ENCODE peak calls at places on chromosome 5, in five cellular contexts. M, X, F, U and W are unnamed samples.

GRCh38 chr5:56094579-56095361 is 100.0 kb upstream of the IL6ST start:
- DNase-seq in U (no peak), X (no peak), M (no peak), F (no peak), W (no peak)

GRCh38 chr5:109788596-109788995 is 98.9 kb downstream of the MAN2A1 start:
- DNase-seq in X (no peak), F (no peak), M (no peak), U (no peak), W (no peak)

GRCh38 chr5:73564644-73565165 is 734 bp downstream of the ANKRA2 start:
- DNase-seq in X (no peak), U (peak), M (no peak), F (peak), W (peak)

GRCh38 chr5:60843693-60844428 is at the start of gene ELOVL7:
- DNase-seq in X (peak), U (no peak), F (peak), M (peak), W (peak)

GRCh38 chr5:83340511-83340918 is 131.0 kb upstream of the VCAN start:
- DNase-seq in U (no peak), X (no peak), M (no peak), F (peak), W (no peak)

GRCh38 chr5:93395010-93395409 is 186.0 kb downstream of the NR2F1-AS1 start:
- DNase-seq in F (no peak), M (no peak), U (no peak), X (no peak), W (no peak)

GRCh38 chr5:121969660-121970295 is 8.0 kb downstream of the SRFBP1 start:
- DNase-seq in F (peak), X (no peak), M (no peak), U (no peak), W (no peak)

GRCh38 chr5:27682600-27682999 is 644.2 kb upstream of the CDH9 start:
- DNase-seq in U (no peak), F (no peak), X (no peak), M (peak), W (no peak)

GRCh38 chr5:168365581-168366081 is 74.2 kb downstream of the WWC1 start:
- DNase-seq in F (peak), M (peak), U (no peak), X (no peak), W (no peak)

GRCh38 chr5:139566611-139567010 is 5.5 kb downstream of the UBE2D2 start:
- DNase-seq in U (no peak), M (no peak), X (no peak), F (no peak), W (no peak)

GRCh38 chr5:153496835-153497234 is 6.4 kb downstream of the GRIA1 start:
- DNase-seq in U (peak), F (peak), X (no peak), M (no peak), W (no peak)

GRCh38 chr5:158541535-158541934 is 558.2 kb downstream of the EBF1 start:
- DNase-seq in M (no peak), F (no peak), X (no peak), U (no peak), W (no peak)

GRCh38 chr5:27511061-27511460 is 472.7 kb upstream of the CDH9 start:
- DNase-seq in F (no peak), X (no peak), M (no peak), U (no peak), W (no peak)

GRCh38 chr5:91136271-91136670 is 246.8 kb downstream of the ARRDC3 start:
- DNase-seq in M (no peak), U (no peak), F (no peak), X (no peak), W (no peak)

GRCh38 chr5:75651575-75651974 is 40.3 kb downstream of the ANKDD1B start:
- DNase-seq in F (no peak), X (no peak), M (no peak), U (no peak), W (no peak)

GRCh38 chr5:1771149-1772065 is 28.2 kb downstream of the MRPL36 start:
- DNase-seq in X (no peak), U (no peak), F (no peak), M (no peak), W (peak)

GRCh38 chr5:14861123-14861757 is 10.3 kb downstream of the ANKH start:
- DNase-seq in F (no peak), X (no peak), M (no peak), U (no peak), W (no peak)

GRCh38 chr5:157602505-157602904 is 26.9 kb upstream of the ADAM19 start:
- DNase-seq in M (no peak), U (peak), F (no peak), X (no peak), W (peak)

GRCh38 chr5:171127314-171127713 is 181.7 kb upstream of the TLX3 start:
- DNase-seq in F (no peak), X (no peak), U (no peak), M (no peak), W (no peak)

GRCh38 chr5:97797994-97798451 is 615.0 kb upstream of the RIOK2 start:
- DNase-seq in U (no peak), X (no peak), M (no peak), F (no peak), W (no peak)

GRCh38 chr5:177455036-177455660 is 8.5 kb downstream of the PRR7 start:
- DNase-seq in X (no peak), U (peak), F (peak), M (peak), W (peak)

GRCh38 chr5:82352146-82352791 is 74.1 kb upstream of the RPS23 start:
- DNase-seq in X (no peak), F (no peak), U (no peak), M (no peak), W (no peak)

DNA sequence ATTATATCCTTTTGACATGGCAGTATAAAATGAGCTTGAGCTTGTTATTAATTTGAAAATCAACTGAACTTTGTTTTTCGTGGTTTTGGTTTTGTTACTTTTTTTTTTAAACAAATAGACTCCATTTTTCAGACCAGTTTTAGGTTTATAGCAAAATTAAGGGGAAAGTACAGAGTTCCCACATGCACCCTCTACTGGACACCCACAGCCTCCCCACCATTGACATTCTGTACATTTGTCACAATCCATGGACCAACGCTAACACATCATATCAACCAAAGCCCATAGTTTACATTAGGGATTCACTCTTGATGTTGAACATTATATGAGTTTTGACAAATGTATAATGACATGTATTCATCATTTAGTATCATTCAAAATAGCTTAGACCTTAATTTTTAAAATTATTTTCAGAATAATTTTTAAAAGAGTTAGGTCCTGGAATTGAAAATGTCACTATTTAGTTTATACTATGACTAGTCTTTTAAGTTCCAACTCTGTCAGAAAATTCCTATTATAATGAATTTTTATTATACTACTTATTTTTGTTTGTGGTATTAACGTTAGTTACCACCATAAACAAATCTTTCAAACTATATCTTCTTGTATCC is 35.3 kb upstream of the JMY start:
- DNase-seq in M (peak), F (peak), X (no peak), U (peak), W (peak)
- TF ChIP-seq CTCF in M (peak), F (peak), X (no peak), U (peak), W (peak)

DNA sequence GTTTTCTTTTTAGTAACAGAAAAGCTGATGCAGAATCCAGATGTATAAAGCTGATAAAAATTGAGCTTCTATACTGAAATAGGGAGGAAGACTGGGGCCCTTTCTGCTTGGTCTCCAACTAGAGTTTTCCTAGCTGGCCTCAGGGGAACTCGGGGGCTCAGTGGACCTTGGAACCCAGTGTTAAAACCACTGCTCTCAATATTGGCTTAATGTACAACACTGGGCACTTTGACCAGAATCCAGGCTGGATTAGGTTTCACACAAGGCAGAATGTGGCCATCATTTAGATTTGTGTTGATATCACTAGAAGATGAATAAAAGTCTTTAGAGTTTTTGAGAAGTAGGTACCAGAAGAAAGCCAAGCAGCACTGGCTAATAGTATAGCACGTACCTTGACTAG is 114.7 kb downstream of the GDNF start:
- DNase-seq in F (no peak), X (no peak), U (no peak), M (peak), W (no peak)
- H3K4me2 ChIP-seq in F (no peak), X (no peak), U (no peak), M (no peak), W (peak)

DNA sequence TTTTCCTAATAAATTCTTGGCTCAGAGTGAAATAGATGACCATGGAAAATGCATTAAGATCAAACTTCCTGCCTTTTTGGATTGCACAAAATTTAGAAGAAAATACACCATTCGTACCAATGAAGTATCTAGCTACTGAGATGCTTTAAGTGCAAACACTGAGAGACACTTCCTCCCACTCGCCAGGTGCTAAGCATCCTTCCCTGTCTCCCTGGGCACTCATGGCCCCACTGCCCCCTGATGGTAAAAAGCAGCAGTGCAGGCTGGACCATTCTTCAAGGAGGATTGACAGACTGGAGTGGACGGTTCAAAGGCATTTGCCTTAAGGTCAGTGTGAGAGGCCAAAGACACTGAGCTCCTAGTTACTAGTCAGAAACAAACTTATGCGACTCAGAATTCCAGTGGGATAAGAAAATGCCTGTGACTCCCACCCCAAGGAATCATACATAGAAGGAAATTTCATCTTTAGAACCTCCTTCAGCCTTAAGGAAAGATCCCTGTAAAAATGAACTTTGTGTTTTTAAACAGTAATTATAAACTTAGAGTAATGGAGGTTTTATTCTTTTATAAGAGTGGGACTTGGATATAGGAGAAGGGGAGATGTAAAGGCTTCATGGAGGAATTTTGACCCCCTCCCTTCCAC is 86.0 kb upstream of the SLC30A5 start:
- DNase-seq in M (peak), U (peak), F (peak), X (peak), W (peak)
- H2AFZ ChIP-seq in M (no peak), U (no peak), F (no peak), X (no peak), W (no peak)

DNA sequence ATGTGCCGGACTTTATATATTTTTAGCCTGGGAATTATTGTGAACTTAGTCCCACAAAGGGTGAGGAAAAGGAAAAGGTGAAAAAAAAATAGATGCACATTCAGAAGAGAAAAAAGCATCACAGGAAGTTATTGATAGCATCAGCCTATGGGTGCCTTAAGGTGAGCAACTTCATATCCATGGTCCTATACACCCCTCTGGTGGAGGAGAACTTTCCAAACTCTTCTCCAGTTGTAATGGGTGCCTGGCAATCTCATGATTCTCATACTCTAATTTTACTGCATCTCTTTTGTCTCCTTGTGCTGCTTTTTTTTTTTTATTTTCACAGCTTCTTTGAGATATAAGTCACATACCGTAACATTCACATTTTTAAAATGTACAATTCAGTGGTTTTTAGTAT is 107.4 kb downstream of the JAKMIP2 start:
- DNase-seq in X (no peak), F (no peak), M (peak), U (no peak), W (no peak)
- TF ChIP-seq CTCF in X (no peak), F (no peak), M (peak), U (no peak), W (no peak)

GRCh38 chr5:174752121-174752520 is 27.7 kb downstream of the MSX2 start:
- DNase-seq in X (no peak), U (no peak), M (no peak), F (no peak), W (no peak)

GRCh38 chr5:174745495-174745894 is 21.1 kb downstream of the MSX2 start:
- DNase-seq in M (no peak), X (no peak), F (no peak), U (no peak), W (no peak)

GRCh38 chr5:174751154-174751990 is 27.0 kb downstream of the MSX2 start:
- DNase-seq in X (no peak), M (no peak), U (no peak), F (no peak), W (no peak)

GRCh38 chr5:174755103-174755502 is 30.7 kb downstream of the MSX2 start:
- DNase-seq in M (no peak), F (peak), X (no peak), U (no peak), W (no peak)

DNA sequence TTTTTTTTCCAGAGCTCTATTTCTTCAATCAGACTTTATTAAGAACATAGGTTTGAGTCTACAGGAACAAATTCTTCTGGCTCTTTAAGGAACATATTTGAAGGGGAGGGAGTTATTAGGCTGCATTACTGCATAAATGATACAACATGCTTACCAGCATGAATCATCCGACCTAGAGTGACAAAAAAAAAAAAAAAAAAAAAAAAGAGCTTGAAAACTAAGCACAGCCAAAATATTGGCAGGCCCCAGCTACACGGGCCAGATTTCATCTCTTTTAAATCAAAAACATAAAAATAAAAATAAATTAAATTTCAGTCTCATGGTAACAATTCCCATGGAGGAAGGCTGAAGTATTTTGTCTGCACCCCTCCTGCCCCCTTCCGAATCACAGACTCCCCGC is 26.3 kb downstream of the MSX2 start:
- DNase-seq in X (no peak), F (peak), U (no peak), M (no peak), W (no peak)
- H3K4me2 ChIP-seq in X (peak), F (no peak), U (no peak), M (no peak), W (peak)

GRCh38 chr5:123830575-123830974 is 318.6 kb downstream of the CSNK1G3 start:
- DNase-seq in M (no peak), X (no peak), U (no peak), F (no peak), W (peak)

GRCh38 chr5:123835421-123835820 is 323.4 kb downstream of the CSNK1G3 start:
- DNase-seq in M (no peak), F (no peak), U (no peak), X (no peak), W (peak)
- H2AFZ ChIP-seq in M (no peak), F (no peak), U (no peak), X (no peak), W (peak)

GRCh38 chr5:175854231-175855040 is 16.9 kb upstream of the CPLX2 start:
- DNase-seq in F (no peak), X (no peak), M (peak), U (no peak), W (no peak)

GRCh38 chr5:175855041-175855720 is 16.2 kb upstream of the CPLX2 start:
- DNase-seq in M (no peak), U (no peak), F (no peak), X (no peak), W (peak)

GRCh38 chr5:175853573-175854230 is 17.7 kb upstream of the CPLX2 start:
- DNase-seq in F (no peak), U (no peak), M (peak), X (no peak), W (no peak)

GRCh38 chr5:175857986-175858385 is 13.4 kb upstream of the CPLX2 start:
- DNase-seq in F (no peak), U (no peak), X (no peak), M (no peak), W (peak)

GRCh38 chr5:175856408-175856807 is 15.0 kb upstream of the CPLX2 start:
- DNase-seq in X (no peak), F (no peak), M (no peak), U (no peak), W (peak)
- TF ChIP-seq CTCF in X (no peak), F (no peak), M (no peak), U (no peak), W (no peak)

GRCh38 chr5:116480894-116481510 is 93.6 kb downstream of the SEMA6A start:
- DNase-seq in M (no peak), U (no peak), F (no peak), X (no peak), W (no peak)
- H3K4me2 ChIP-seq in M (no peak), U (no peak), F (no peak), X (no peak), W (no peak)

GRCh38 chr5:107739661-107740060 is 68.9 kb upstream of the EFNA5 start:
- DNase-seq in X (no peak), U (no peak), F (no peak), M (no peak), W (no peak)

GRCh38 chr5:107744418-107745330 is 73.9 kb upstream of the EFNA5 start:
- DNase-seq in F (no peak), X (peak), M (no peak), U (no peak), W (no peak)

DNA sequence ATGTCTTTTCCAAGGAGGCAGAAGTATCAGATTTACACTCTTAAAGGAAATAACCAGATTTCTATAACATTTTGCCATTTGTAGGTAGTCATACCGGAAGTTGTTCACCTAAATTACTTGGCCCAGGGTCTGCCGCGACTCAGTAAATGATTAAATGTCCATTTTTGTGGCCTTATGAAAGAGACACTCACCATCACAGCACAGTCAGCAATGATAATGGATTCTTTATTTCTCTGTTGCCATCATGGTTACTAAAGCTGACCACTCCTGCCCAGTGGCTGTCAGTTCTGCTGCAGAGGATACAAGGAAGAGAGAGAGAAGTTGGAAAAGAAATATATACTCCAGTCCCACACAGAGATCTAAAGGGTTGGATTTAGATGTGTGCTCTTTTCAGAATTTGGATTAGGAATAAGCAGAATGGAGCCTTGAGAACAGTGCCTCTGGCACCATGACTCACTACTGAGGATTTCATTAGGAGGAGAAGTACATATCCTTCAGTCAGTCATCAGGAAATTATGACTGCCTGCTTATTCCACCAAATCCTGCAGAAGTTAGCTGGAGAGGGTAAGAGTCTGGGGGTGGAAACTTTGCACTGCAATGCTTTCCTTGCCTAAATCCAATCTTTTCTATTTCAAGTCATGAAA is 72.7 kb upstream of the EFNA5 start:
- DNase-seq in X (no peak), U (no peak), F (peak), M (no peak), W (peak)
- H2AFZ ChIP-seq in X (no peak), U (no peak), F (no peak), M (no peak), W (no peak)

DNA sequence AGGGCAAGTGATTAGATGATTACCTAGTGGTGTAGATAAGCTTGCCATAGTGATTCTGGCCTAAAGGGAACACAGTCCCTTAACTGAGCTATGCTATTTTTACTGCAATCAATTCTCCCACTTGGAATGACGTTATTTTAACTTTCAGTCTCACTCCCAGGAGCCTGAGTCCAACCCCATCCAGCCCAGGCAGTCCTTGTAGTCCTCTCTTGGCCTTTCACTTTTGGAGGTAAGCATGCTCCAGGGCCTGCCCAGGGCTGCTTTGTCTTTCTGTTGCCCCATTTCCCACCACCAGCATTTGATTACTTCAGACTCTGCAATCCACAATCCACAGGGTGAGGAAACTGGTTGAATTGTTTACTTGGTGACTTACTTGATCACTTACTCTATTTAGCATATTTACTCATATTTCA is 233.0 kb downstream of the CD180 start:
- DNase-seq in X (peak), M (no peak), F (peak), U (no peak), W (no peak)
- TF ChIP-seq CTCF in X (no peak), M (no peak), F (no peak), U (no peak), W (no peak)